ENCODE peak calls at places on chromosome 11, in seven cellular contexts. Y, N, U, X, C, I and Z are unnamed samples.
A peak's percentile ranks its signal among the peaks of the same experiment; 100 is the strongest.

GRCh38 chr11:118657238-118657637 is 22.2 kb downstream of the TREH start:
- DNase-seq in Y (no peak), N (no peak), U (no peak), X (no peak), C (no peak), I (no peak), Z (no peak)

GRCh38 chr11:92473736-92474135 is 249.1 kb downstream of the FAT3 start:
- DNase-seq in Y (no peak), N (no peak), U (peak; percentile 79), X (no peak), C (no peak), I (no peak), Z (no peak)

GRCh38 chr11:72773291-72773690 is 20.6 kb downstream of the STARD10 start:
- DNase-seq in Y (no peak), N (no peak), U (peak; percentile 77), X (no peak), C (no peak), I (no peak), Z (no peak)

GRCh38 chr11:2933376-2934056 is 4.3 kb upstream of the PHLDA2 start:
- DNase-seq in Y (peak; percentile 95), N (peak; percentile 72), U (peak; percentile 98), X (no peak), C (peak; percentile 78), I (peak; percentile 54), Z (peak; percentile 90)

GRCh38 chr11:64036081-64037026 is 623 bp downstream of the FLRT1 start:
- DNase-seq in Y (no peak), N (no peak), U (peak; percentile 16), X (no peak), C (no peak), I (peak; percentile 39), Z (no peak)

GRCh38 chr11:80727315-80727714 is 1286.5 kb upstream of the TENM4 start:
- DNase-seq in Y (peak; percentile 45), N (no peak), U (no peak), X (no peak), C (peak; percentile 17), I (peak; percentile 17), Z (peak; percentile 76)

GRCh38 chr11:11966826-11967668 is 41.4 kb downstream of the DKK3 start:
- DNase-seq in Y (peak; percentile 80), N (peak; percentile 83), U (no peak), X (peak; percentile 81), C (peak; percentile 75), I (peak; percentile 67), Z (peak; percentile 88)

GRCh38 chr11:284081-285020 is 4.6 kb upstream of the PGGHG start:
- DNase-seq in Y (no peak), N (peak; percentile 4), U (no peak), X (no peak), C (no peak), I (no peak), Z (no peak)

GRCh38 chr11:57778318-57779037 is 16.9 kb downstream of the CTNND1 start:
- DNase-seq in Y (no peak), N (no peak), U (peak; percentile 86), X (peak; percentile 51), C (peak; percentile 93), I (peak; percentile 97), Z (peak; percentile 100)

GRCh38 chr11:23542816-23543215 is 682.5 kb upstream of the CCDC179 start:
- DNase-seq in Y (no peak), N (no peak), U (no peak), X (no peak), C (no peak), I (no peak), Z (no peak)

GRCh38 chr11:91639359-91639758 is 585.3 kb upstream of the FAT3 start:
- DNase-seq in Y (no peak), N (no peak), U (no peak), X (no peak), C (no peak), I (no peak), Z (no peak)

GRCh38 chr11:9573775-9574555 is 495 bp downstream of the WEE1 start:
- DNase-seq in Y (peak; percentile 16), N (peak; percentile 25), U (no peak), X (peak; percentile 18), C (peak; percentile 26), I (peak; percentile 36), Z (no peak)

GRCh38 chr11:69434341-69434960 is 47.0 kb upstream of the LINC01488 start:
- DNase-seq in Y (no peak), N (no peak), U (no peak), X (no peak), C (no peak), I (no peak), Z (no peak)

GRCh38 chr11:11296434-11296833 is 56.6 kb downstream of the CSNK2A3 start:
- DNase-seq in Y (no peak), N (no peak), U (no peak), X (no peak), C (no peak), I (no peak), Z (no peak)

GRCh38 chr11:56817661-56818060 is 69.2 kb upstream of the OR9G4 start:
- DNase-seq in Y (no peak), N (no peak), U (peak; percentile 41), X (no peak), C (peak; percentile 28), I (no peak), Z (peak; percentile 88)

GRCh38 chr11:76723142-76723541 is 52.6 kb upstream of the LRRC32 start:
- DNase-seq in Y (no peak), N (no peak), U (no peak), X (no peak), C (no peak), I (no peak), Z (no peak)

GRCh38 chr11:105156231-105156630 is 16.7 kb upstream of the CARD18 start:
- DNase-seq in Y (no peak), N (no peak), U (peak; percentile 40), X (no peak), C (no peak), I (no peak), Z (no peak)

GRCh38 chr11:63532799-63533475 is 3.7 kb upstream of the PLAAT4 start:
- DNase-seq in Y (no peak), N (no peak), U (no peak), X (no peak), C (no peak), I (no peak), Z (peak; percentile 49)

GRCh38 chr11:15233386-15233785 is 118.7 kb downstream of the INSC start:
- DNase-seq in Y (no peak), N (no peak), U (no peak), X (no peak), C (no peak), I (no peak), Z (no peak)

GRCh38 chr11:45374130-45374529 is 88.0 kb upstream of the SYT13 start:
- DNase-seq in Y (no peak), N (no peak), U (no peak), X (no peak), C (no peak), I (no peak), Z (no peak)

GRCh38 chr11:1122356-1123002 is 35.3 kb upstream of the MUC5AC start:
- DNase-seq in Y (no peak), N (peak; percentile 0), U (no peak), X (no peak), C (no peak), I (no peak), Z (no peak)

GRCh38 chr11:45650166-45651095 is 15.0 kb downstream of the CHST1 start:
- DNase-seq in Y (no peak), N (no peak), U (no peak), X (no peak), C (no peak), I (no peak), Z (no peak)

GRCh38 chr11:79113099-79113498 is 327.7 kb downstream of the TENM4 start:
- DNase-seq in Y (no peak), N (no peak), U (no peak), X (no peak), C (no peak), I (no peak), Z (no peak)

GRCh38 chr11:75174348-75174747 is 23.4 kb downstream of the SLCO2B1 start:
- DNase-seq in Y (no peak), N (no peak), U (no peak), X (no peak), C (no peak), I (no peak), Z (no peak)

GRCh38 chr11:15288801-15289342 is 174.1 kb downstream of the INSC start:
- DNase-seq in Y (no peak), N (no peak), U (no peak), X (no peak), C (no peak), I (no peak), Z (no peak)

GRCh38 chr11:72730243-72730642 is 22.0 kb downstream of the ARAP1 start:
- DNase-seq in Y (no peak), N (no peak), U (no peak), X (no peak), C (no peak), I (no peak), Z (no peak)

GRCh38 chr11:110793556-110793955 is 81.3 kb upstream of the ARHGAP20 start:
- DNase-seq in Y (no peak), N (no peak), U (no peak), X (no peak), C (no peak), I (no peak), Z (no peak)

GRCh38 chr11:9138612-9139579 is 47.5 kb upstream of the SCUBE2 start:
- DNase-seq in Y (no peak), N (peak; percentile 79), U (peak; percentile 96), X (no peak), C (peak; percentile 51), I (peak; percentile 93), Z (peak; percentile 87)

GRCh38 chr11:82889133-82890001 is 10.9 kb downstream of the PRCP start:
- DNase-seq in Y (no peak), N (no peak), U (no peak), X (no peak), C (no peak), I (no peak), Z (no peak)

GRCh38 chr11:110490886-110491285 is 61.1 kb downstream of the FDX1 start:
- DNase-seq in Y (no peak), N (no peak), U (peak; percentile 61), X (no peak), C (no peak), I (peak; percentile 13), Z (no peak)

GRCh38 chr11:114076974-114077373 is 17.5 kb downstream of the ZBTB16 start:
- DNase-seq in Y (no peak), N (no peak), U (no peak), X (no peak), C (no peak), I (no peak), Z (no peak)

GRCh38 chr11:45860764-45861510 is 13.7 kb downstream of the CRY2 start:
- DNase-seq in Y (no peak), N (no peak), U (no peak), X (no peak), C (no peak), I (no peak), Z (no peak)

GRCh38 chr11:128506999-128507591 is 80.3 kb downstream of the ETS1 start:
- DNase-seq in Y (no peak), N (peak; percentile 82), U (peak; percentile 90), X (no peak), C (peak; percentile 90), I (peak; percentile 43), Z (peak; percentile 95)